ENCODE peak calls at places on chromosomes 11 and 22, in five cellular contexts. F is T-helper 1 cell; N is choroid plexus epithelial cell; H is progenitor cell of endocrine pancreas; K is stimulated activated CD4-positive, alpha-beta T cell treated with anti-CD3 and anti-CD28 coated beads, TNF-alpha, amount 100 ng/mL, for 4 hours. D is an unnamed sample.

GRCh38 chr22:50191041-50191740 is 5.5 kb downstream of the TRABD start:
- DNase-seq in F (peak; percentile 94), N (no peak), H (no peak), K (peak; percentile 56), D (no peak)

GRCh38 chr11:122177238-122177637 is 61.2 kb upstream of the BLID start:
- DNase-seq in F (no peak), N (no peak), H (no peak), K (no peak), D (no peak)

GRCh38 chr22:48872271-48873260 is 955.1 kb downstream of the BRD1 start:
- DNase-seq in F (no peak), N (no peak), H (no peak), K (no peak), D (no peak)

GRCh38 chr11:134244593-134244992 is 8.6 kb downstream of the THYN1 start:
- DNase-seq in F (peak; percentile 19), N (peak; percentile 64), H (no peak), K (no peak), D (peak; percentile 32)

GRCh38 chr11:69921429-69922014 is 102.3 kb upstream of the FGF3 start:
- DNase-seq in F (no peak), N (no peak), H (no peak), K (no peak), D (no peak)

GRCh38 chr11:13333456-13333957 is 55.9 kb downstream of the BMAL1 start:
- DNase-seq in F (no peak), N (no peak), H (no peak), K (no peak), D (no peak)

GRCh38 chr22:17496843-17497242 is 66.5 kb upstream of the SLC25A18 start:
- DNase-seq in F (no peak), N (no peak), H (no peak), K (no peak), D (no peak)

GRCh38 chr11:94734563-94735275 is 33.4 kb upstream of the AMOTL1 start:
- DNase-seq in F (peak; percentile 7), N (peak; percentile 49), H (no peak), K (no peak), D (no peak)

GRCh38 chr11:95121687-95122086 is 32.0 kb downstream of the ENDOD1 start:
- DNase-seq in F (no peak), N (no peak), H (no peak), K (no peak), D (no peak)

GRCh38 chr11:73257342-73258103 is 14.6 kb upstream of the P2RY6 start:
- DNase-seq in F (no peak), N (peak; percentile 79), H (no peak), K (no peak), D (peak; percentile 91)

GRCh38 chr11:114225662-114226061 is 70.5 kb upstream of the NNMT start:
- DNase-seq in F (no peak), N (no peak), H (no peak), K (no peak), D (no peak)

GRCh38 chr11:135008001-135008405 is 596.0 kb upstream of the B3GAT1 start:
- DNase-seq in F (no peak), N (peak; percentile 4), H (no peak), K (no peak), D (no peak)

GRCh38 chr11:13136272-13136596 is 127.1 kb downstream of the RASSF10 start:
- DNase-seq in F (no peak), N (no peak), H (no peak), K (no peak), D (no peak)

GRCh38 chr11:282171-282570 is 4.0 kb downstream of the NLRP6 start:
- DNase-seq in F (no peak), N (no peak), H (no peak), K (no peak), D (no peak)

GRCh38 chr11:45935349-45936064 is 13.1 kb downstream of the LARGE2 start:
- DNase-seq in F (no peak), N (no peak), H (no peak), K (no peak), D (no peak)

GRCh38 chr11:44600739-44601416 is 35.4 kb downstream of the CD82 start:
- DNase-seq in F (no peak), N (no peak), H (no peak), K (no peak), D (peak; percentile 20)

GRCh38 chr11:111942826-111943225 is 5.7 kb downstream of the DIXDC1 start:
- DNase-seq in F (no peak), N (peak; percentile 55), H (no peak), K (no peak), D (peak; percentile 19)

GRCh38 chr11:125049393-125049792 is 13.7 kb upstream of the SLC37A2 start:
- DNase-seq in F (no peak), N (no peak), H (no peak), K (no peak), D (no peak)